ENCODE peak calls at places on chromosomes 5 and 9, in ten cellular contexts. One of them, this sample, is unnamed.

GRCh38 chr9:121556580-121556979 is 56.9 kb upstream of the GGTA1 start:
- DNase-seq in activated CD4-positive, alpha-beta T cell treated with anti-CD3 and anti-CD28 coated beads, Interleukin-2, amount 10 ng/mL, durations not matched to agents 7 days and 5 days: no peak
- DNase-seq in IMR-90: peak; percentile 98
- DNase-seq in CD4-positive, alpha-beta T cell: no peak
- DNase-seq in HFF-Myc: peak; percentile 48
- DNase-seq in activated CD8-positive, alpha-beta memory T cell treated with anti-CD3 and anti-CD28 coated beads, Interleukin-2, amount 50 U/mL, for 48 hours: no peak
- DNase-seq in naive thymus-derived CD8-positive, alpha-beta T cell: no peak
- DNase-seq in NCI-H2171 treated with DMSO at 0.1 percent for 48 hours: no peak
- DNase-seq in AG10803: peak; percentile 98
- DNase-seq in LoVo: no peak
- DNase-seq in this sample: no peak

GRCh38 chr9:122190597-122191381 is 31.1 kb downstream of the MORN5 start:
- DNase-seq in activated CD4-positive, alpha-beta T cell treated with anti-CD3 and anti-CD28 coated beads, Interleukin-2, amount 10 ng/mL, durations not matched to agents 7 days and 5 days: no peak
- DNase-seq in IMR-90: peak; percentile 40
- DNase-seq in CD4-positive, alpha-beta T cell: no peak
- DNase-seq in HFF-Myc: no peak
- DNase-seq in activated CD8-positive, alpha-beta memory T cell treated with anti-CD3 and anti-CD28 coated beads, Interleukin-2, amount 50 U/mL, for 48 hours: no peak
- DNase-seq in naive thymus-derived CD8-positive, alpha-beta T cell: no peak
- DNase-seq in NCI-H2171 treated with DMSO at 0.1 percent for 48 hours: no peak
- DNase-seq in AG10803: peak; percentile 31
- DNase-seq in LoVo: peak; percentile 18
- DNase-seq in this sample: no peak

GRCh38 chr9:131799177-131799823 is 59.4 kb upstream of the RAPGEF1 start:
- DNase-seq in activated CD4-positive, alpha-beta T cell treated with anti-CD3 and anti-CD28 coated beads, Interleukin-2, amount 10 ng/mL, durations not matched to agents 7 days and 5 days: peak; percentile 72
- DNase-seq in IMR-90: peak; percentile 34
- DNase-seq in CD4-positive, alpha-beta T cell: peak; percentile 46
- DNase-seq in HFF-Myc: no peak
- DNase-seq in activated CD8-positive, alpha-beta memory T cell treated with anti-CD3 and anti-CD28 coated beads, Interleukin-2, amount 50 U/mL, for 48 hours: peak; percentile 87
- DNase-seq in naive thymus-derived CD8-positive, alpha-beta T cell: peak; percentile 41
- DNase-seq in NCI-H2171 treated with DMSO at 0.1 percent for 48 hours: no peak
- DNase-seq in AG10803: peak; percentile 16
- DNase-seq in LoVo: peak; percentile 51
- DNase-seq in this sample: peak; percentile 27

GRCh38 chr9:89144242-89144641 is 34.4 kb downstream of the SHC3 start:
- DNase-seq in activated CD4-positive, alpha-beta T cell treated with anti-CD3 and anti-CD28 coated beads, Interleukin-2, amount 10 ng/mL, durations not matched to agents 7 days and 5 days: no peak
- DNase-seq in IMR-90: no peak
- DNase-seq in CD4-positive, alpha-beta T cell: no peak
- DNase-seq in HFF-Myc: no peak
- DNase-seq in activated CD8-positive, alpha-beta memory T cell treated with anti-CD3 and anti-CD28 coated beads, Interleukin-2, amount 50 U/mL, for 48 hours: no peak
- DNase-seq in naive thymus-derived CD8-positive, alpha-beta T cell: no peak
- DNase-seq in NCI-H2171 treated with DMSO at 0.1 percent for 48 hours: no peak
- DNase-seq in AG10803: no peak
- DNase-seq in LoVo: no peak
- DNase-seq in this sample: no peak

GRCh38 chr5:124139995-124140394 is 606.4 kb downstream of the ZNF608 start:
- DNase-seq in activated CD4-positive, alpha-beta T cell treated with anti-CD3 and anti-CD28 coated beads, Interleukin-2, amount 10 ng/mL, durations not matched to agents 7 days and 5 days: no peak
- DNase-seq in IMR-90: no peak
- DNase-seq in CD4-positive, alpha-beta T cell: no peak
- DNase-seq in HFF-Myc: no peak
- DNase-seq in activated CD8-positive, alpha-beta memory T cell treated with anti-CD3 and anti-CD28 coated beads, Interleukin-2, amount 50 U/mL, for 48 hours: no peak
- DNase-seq in naive thymus-derived CD8-positive, alpha-beta T cell: no peak
- DNase-seq in NCI-H2171 treated with DMSO at 0.1 percent for 48 hours: no peak
- DNase-seq in AG10803: no peak
- DNase-seq in LoVo: no peak
- DNase-seq in this sample: no peak

GRCh38 chr5:31364881-31365636 is 166.8 kb downstream of the DROSHA start:
- DNase-seq in activated CD4-positive, alpha-beta T cell treated with anti-CD3 and anti-CD28 coated beads, Interleukin-2, amount 10 ng/mL, durations not matched to agents 7 days and 5 days: no peak
- DNase-seq in IMR-90: peak; percentile 90
- DNase-seq in CD4-positive, alpha-beta T cell: no peak
- DNase-seq in HFF-Myc: no peak
- DNase-seq in activated CD8-positive, alpha-beta memory T cell treated with anti-CD3 and anti-CD28 coated beads, Interleukin-2, amount 50 U/mL, for 48 hours: no peak
- DNase-seq in naive thymus-derived CD8-positive, alpha-beta T cell: no peak
- DNase-seq in NCI-H2171 treated with DMSO at 0.1 percent for 48 hours: no peak
- DNase-seq in AG10803: peak; percentile 91
- DNase-seq in LoVo: no peak
- DNase-seq in this sample: no peak

GRCh38 chr9:113922160-113922559 is 46.1 kb downstream of the ZNF618 start:
- DNase-seq in activated CD4-positive, alpha-beta T cell treated with anti-CD3 and anti-CD28 coated beads, Interleukin-2, amount 10 ng/mL, durations not matched to agents 7 days and 5 days: no peak
- DNase-seq in IMR-90: no peak
- DNase-seq in CD4-positive, alpha-beta T cell: no peak
- DNase-seq in HFF-Myc: no peak
- DNase-seq in activated CD8-positive, alpha-beta memory T cell treated with anti-CD3 and anti-CD28 coated beads, Interleukin-2, amount 50 U/mL, for 48 hours: no peak
- DNase-seq in naive thymus-derived CD8-positive, alpha-beta T cell: no peak
- DNase-seq in NCI-H2171 treated with DMSO at 0.1 percent for 48 hours: no peak
- DNase-seq in AG10803: no peak
- DNase-seq in LoVo: no peak
- DNase-seq in this sample: no peak

GRCh38 chr9:4375424-4376195 is 75.7 kb upstream of the GLIS3 start:
- DNase-seq in activated CD4-positive, alpha-beta T cell treated with anti-CD3 and anti-CD28 coated beads, Interleukin-2, amount 10 ng/mL, durations not matched to agents 7 days and 5 days: no peak
- DNase-seq in IMR-90: peak; percentile 82
- DNase-seq in CD4-positive, alpha-beta T cell: no peak
- DNase-seq in HFF-Myc: peak; percentile 39
- DNase-seq in activated CD8-positive, alpha-beta memory T cell treated with anti-CD3 and anti-CD28 coated beads, Interleukin-2, amount 50 U/mL, for 48 hours: no peak
- DNase-seq in naive thymus-derived CD8-positive, alpha-beta T cell: peak; percentile 41
- DNase-seq in NCI-H2171 treated with DMSO at 0.1 percent for 48 hours: peak; percentile 65
- DNase-seq in AG10803: peak; percentile 83
- DNase-seq in LoVo: peak; percentile 61
- DNase-seq in this sample: peak; percentile 8

GRCh38 chr5:168969341-168969863 is 331.5 kb downstream of the SLIT3 start:
- DNase-seq in activated CD4-positive, alpha-beta T cell treated with anti-CD3 and anti-CD28 coated beads, Interleukin-2, amount 10 ng/mL, durations not matched to agents 7 days and 5 days: no peak
- DNase-seq in IMR-90: no peak
- DNase-seq in CD4-positive, alpha-beta T cell: no peak
- DNase-seq in HFF-Myc: no peak
- DNase-seq in activated CD8-positive, alpha-beta memory T cell treated with anti-CD3 and anti-CD28 coated beads, Interleukin-2, amount 50 U/mL, for 48 hours: no peak
- DNase-seq in naive thymus-derived CD8-positive, alpha-beta T cell: no peak
- DNase-seq in NCI-H2171 treated with DMSO at 0.1 percent for 48 hours: peak; percentile 41
- DNase-seq in AG10803: no peak
- DNase-seq in LoVo: no peak
- DNase-seq in this sample: no peak

GRCh38 chr9:129385615-129385934 is 207.5 kb upstream of the IER5L start:
- DNase-seq in activated CD4-positive, alpha-beta T cell treated with anti-CD3 and anti-CD28 coated beads, Interleukin-2, amount 10 ng/mL, durations not matched to agents 7 days and 5 days: no peak
- DNase-seq in IMR-90: no peak
- DNase-seq in CD4-positive, alpha-beta T cell: no peak
- DNase-seq in HFF-Myc: no peak
- DNase-seq in activated CD8-positive, alpha-beta memory T cell treated with anti-CD3 and anti-CD28 coated beads, Interleukin-2, amount 50 U/mL, for 48 hours: no peak
- DNase-seq in naive thymus-derived CD8-positive, alpha-beta T cell: no peak
- DNase-seq in NCI-H2171 treated with DMSO at 0.1 percent for 48 hours: no peak
- DNase-seq in AG10803: no peak
- DNase-seq in LoVo: no peak
- DNase-seq in this sample: no peak

GRCh38 chr5:78803386-78803785 is 154.8 kb upstream of the LHFPL2 start:
- DNase-seq in activated CD4-positive, alpha-beta T cell treated with anti-CD3 and anti-CD28 coated beads, Interleukin-2, amount 10 ng/mL, durations not matched to agents 7 days and 5 days: no peak
- DNase-seq in IMR-90: no peak
- DNase-seq in CD4-positive, alpha-beta T cell: no peak
- DNase-seq in HFF-Myc: no peak
- DNase-seq in activated CD8-positive, alpha-beta memory T cell treated with anti-CD3 and anti-CD28 coated beads, Interleukin-2, amount 50 U/mL, for 48 hours: no peak
- DNase-seq in naive thymus-derived CD8-positive, alpha-beta T cell: no peak
- DNase-seq in NCI-H2171 treated with DMSO at 0.1 percent for 48 hours: no peak
- DNase-seq in AG10803: peak; percentile 93
- DNase-seq in LoVo: no peak
- DNase-seq in this sample: no peak